ENCODE peak calls at places on chromosomes 5 and 9, in nine cellular contexts. M is heart left ventricle, Q is lower leg skin, Z is dorsolateral prefrontal cortex, G is MCF 10A, H is osteocyte, T is fibroblast of mammary gland, F is pancreas, O is nephron progenitor cell. R is an unnamed sample.

GRCh38 chr9:75918154-75918553 is 27.7 kb downstream of the PCSK5 start:
- DNase-seq in H (no peak), M (no peak), T (no peak), Q (no peak), G (peak), F (no peak), O (no peak), Z (no peak), R (peak)

GRCh38 chr5:16937023-16937379 is 913 bp upstream of the MYO10 start:
- DNase-seq in Q (peak), F (peak), O (no peak), M (no peak), Z (no peak), T (no peak), G (peak), H (no peak), R (peak)

GRCh38 chr9:121281614-121282291 is 13.8 kb downstream of the GSN start:
- DNase-seq in Z (peak), H (no peak), F (peak), M (peak), T (peak), Q (peak), G (peak), O (no peak), R (peak)

GRCh38 chr9:34496149-34496712 is 26.6 kb downstream of the ENHO start:
- DNase-seq in H (no peak), Z (no peak), O (no peak), G (peak), Q (no peak), M (no peak), T (peak), F (no peak), R (no peak)

GRCh38 chr9:127049044-127049443 is 73.4 kb downstream of the ANGPTL2 start:
- DNase-seq in G (peak), H (peak), F (no peak), T (peak), O (no peak), Q (peak), Z (no peak), M (peak), R (peak)

GRCh38 chr5:151038801-151039238 is 18.4 kb downstream of the GPX3 start:
- DNase-seq in H (no peak), F (no peak), Z (no peak), O (no peak), T (peak), M (no peak), Q (no peak), G (peak), R (no peak)

GRCh38 chr5:123147128-123147527 is 58.1 kb downstream of the PRDM6 start:
- DNase-seq in Z (no peak), M (no peak), F (no peak), H (no peak), Q (no peak), G (no peak), T (no peak), O (no peak), R (no peak)

GRCh38 chr5:140141241-140141640 is 15.5 kb downstream of the IGIP start:
- DNase-seq in F (no peak), M (no peak), O (no peak), Q (peak), Z (no peak), T (peak), H (peak), G (peak), R (no peak)

GRCh38 chr9:136093995-136094881 is 851 bp downstream of the NACC2 start:
- DNase-seq in Z (no peak), M (peak), O (peak), Q (no peak), T (peak), H (no peak), G (peak), F (peak), R (peak)

GRCh38 chr9:3756071-3756470 is 230.3 kb upstream of the RFX3 start:
- DNase-seq in O (no peak), T (no peak), H (no peak), G (no peak), Z (no peak), Q (no peak), M (no peak), F (no peak), R (no peak)

GRCh38 chr9:111902396-111903147 is 6.0 kb downstream of the UGCG start:
- DNase-seq in M (no peak), F (no peak), O (no peak), Q (no peak), T (peak), G (no peak), H (no peak), Z (no peak), R (no peak)

GRCh38 chr9:12185856-12186255 is 507.3 kb upstream of the TYRP1 start:
- DNase-seq in G (peak), F (no peak), Z (no peak), H (no peak), O (no peak), M (no peak), T (peak), Q (no peak), R (no peak)

GRCh38 chr9:86687788-86688187 is 259.5 kb downstream of the GAS1 start:
- DNase-seq in H (no peak), Q (no peak), M (no peak), T (no peak), F (no peak), G (no peak), O (no peak), Z (no peak), R (no peak)

GRCh38 chr5:110161162-110161561 is 471.4 kb downstream of the MAN2A1 start:
- DNase-seq in Q (no peak), M (no peak), F (no peak), G (peak), T (peak), H (no peak), Z (no peak), O (no peak), R (no peak)

GRCh38 chr9:127892831-127893230 is 6.6 kb downstream of the ST6GALNAC6 start:
- DNase-seq in Q (no peak), F (no peak), T (no peak), G (no peak), M (no peak), H (no peak), O (no peak), Z (no peak), R (no peak)

GRCh38 chr5:141681695-141682641 is at the start of gene ARAP3:
- DNase-seq in O (peak), T (peak), H (no peak), F (peak), Z (peak), Q (peak), G (peak), M (peak), R (peak)

GRCh38 chr5:104088876-104089778 is 526.5 kb upstream of the NUDT12 start:
- DNase-seq in Z (no peak), O (no peak), F (no peak), M (no peak), G (peak), T (no peak), H (no peak), Q (no peak), R (no peak)

GRCh38 chr5:139863361-139863760 is 67.8 kb downstream of the PSD2 start:
- DNase-seq in M (peak), F (no peak), Q (no peak), T (no peak), G (peak), Z (peak), H (no peak), O (no peak), R (no peak)

GRCh38 chr9:68505681-68506409 is 34.8 kb downstream of the TMEM252 start:
- DNase-seq in O (no peak), H (no peak), M (no peak), Q (no peak), Z (no peak), G (no peak), T (peak), F (no peak), R (no peak)

GRCh38 chr5:93721511-93721910 is 19.9 kb downstream of the POU5F2 start:
- DNase-seq in M (no peak), Q (no peak), O (no peak), G (no peak), T (no peak), H (no peak), Z (no peak), F (no peak), R (no peak)

GRCh38 chr5:39742916-39743315 is 318.1 kb upstream of the DAB2 start:
- DNase-seq in G (no peak), M (no peak), F (no peak), Z (no peak), O (no peak), T (peak), H (no peak), Q (no peak), R (no peak)

GRCh38 chr5:145660897-145661650 is 174.1 kb downstream of the PRELID2 start:
- DNase-seq in G (peak), Z (no peak), M (no peak), F (no peak), H (no peak), Q (no peak), T (peak), O (no peak), R (no peak)

GRCh38 chr5:78003914-78004313 is 227.8 kb upstream of the TBCA start:
- DNase-seq in Z (no peak), M (no peak), T (peak), O (peak), F (no peak), G (no peak), H (no peak), Q (no peak), R (no peak)

GRCh38 chr5:154513669-154514084 is 35.6 kb upstream of the HAND1 start:
- DNase-seq in H (no peak), T (peak), Q (no peak), G (peak), F (no peak), Z (no peak), O (no peak), M (no peak), R (no peak)

GRCh38 chr9:134871941-134872340 is 8.7 kb upstream of the FCN2 start:
- DNase-seq in G (no peak), H (no peak), O (no peak), Q (no peak), M (peak), Z (no peak), F (no peak), T (no peak), R (no peak)

GRCh38 chr5:79771387-79771786 is 81.8 kb downstream of the CMYA5 start:
- DNase-seq in T (peak), F (no peak), H (no peak), Z (no peak), M (no peak), O (no peak), Q (no peak), G (no peak), R (no peak)

GRCh38 chr9:2622361-2623045 is 916 bp downstream of the VLDLR start:
- DNase-seq in Q (no peak), Z (peak), T (no peak), G (no peak), O (peak), F (peak), M (peak), H (peak), R (peak)

GRCh38 chr5:90606539-90606938 is 47.9 kb downstream of the ADGRV1 start:
- DNase-seq in T (peak), O (no peak), H (no peak), Z (no peak), F (no peak), M (no peak), G (peak), Q (no peak), R (peak)

GRCh38 chr5:1174122-1174936 is 27.1 kb upstream of the SLC6A19 start:
- DNase-seq in F (peak), G (peak), H (no peak), Q (no peak), M (peak), Z (peak), O (peak), T (peak), R (peak)

GRCh38 chr9:106886111-106887046 is 23.4 kb downstream of the ZNF462 start:
- DNase-seq in T (peak), G (peak), H (no peak), F (no peak), M (no peak), Z (no peak), O (no peak), Q (no peak), R (no peak)

GRCh38 chr5:15420201-15420600 is 79.8 kb upstream of the FBXL7 start:
- DNase-seq in T (no peak), G (no peak), Q (peak), O (no peak), H (no peak), F (peak), M (no peak), Z (no peak), R (no peak)

DNA sequence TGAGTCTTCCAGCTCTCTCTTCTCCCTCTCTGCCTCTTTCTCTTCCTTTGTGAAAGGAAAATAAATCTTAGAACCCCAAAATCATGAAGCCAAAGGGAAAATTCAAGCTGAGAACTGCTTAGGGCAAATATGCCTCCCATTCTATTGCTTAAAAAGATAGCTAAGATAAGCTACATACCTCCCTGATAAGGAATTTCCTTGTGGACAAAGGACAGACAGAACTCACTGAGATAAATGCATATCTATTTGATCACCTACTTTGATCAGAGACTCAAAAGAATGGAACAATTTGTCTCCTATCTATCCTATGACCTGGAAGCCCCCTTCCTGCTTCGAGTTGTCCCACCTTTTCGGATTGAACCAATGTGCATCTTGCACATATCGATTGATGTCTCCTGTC is 220.6 kb upstream of the NMUR2 start:
- DNase-seq in Q (no peak), G (no peak), H (no peak), Z (no peak), M (no peak), T (no peak), O (no peak), F (no peak), R (no peak)
- TF ChIP-seq CTCF in Q (no peak), G (no peak), H (no peak), Z (no peak), M (no peak), T (no peak), O (no peak), F (no peak), R (no peak)

GRCh38 chr9:131981116-131981847 is 98.4 kb downstream of the MED27 start:
- DNase-seq in G (no peak), M (no peak), T (peak), Q (no peak), H (no peak), Z (no peak), F (no peak), O (peak), R (no peak)
- TF ChIP-seq CTCF in G (no peak), M (no peak), T (no peak), Q (no peak), H (no peak), Z (no peak), F (no peak), O (no peak), R (no peak)

GRCh38 chr5:9852686-9853085 is 222.5 kb upstream of the TAS2R1 start:
- DNase-seq in T (peak), Z (no peak), G (peak), H (no peak), O (no peak), M (no peak), F (no peak), Q (no peak), R (no peak)

GRCh38 chr5:9847631-9848030 is 217.5 kb upstream of the TAS2R1 start:
- DNase-seq in H (no peak), Q (no peak), G (no peak), T (no peak), O (no peak), M (no peak), F (no peak), Z (no peak), R (no peak)

GRCh38 chr5:9853309-9853708 is 223.2 kb upstream of the TAS2R1 start:
- DNase-seq in Z (no peak), M (no peak), F (no peak), G (no peak), T (no peak), Q (no peak), H (no peak), O (no peak), R (no peak)

GRCh38 chr5:9850456-9850855 is 220.3 kb upstream of the TAS2R1 start:
- DNase-seq in O (no peak), G (no peak), T (no peak), Q (no peak), F (no peak), H (no peak), Z (no peak), M (no peak), R (no peak)

DNA sequence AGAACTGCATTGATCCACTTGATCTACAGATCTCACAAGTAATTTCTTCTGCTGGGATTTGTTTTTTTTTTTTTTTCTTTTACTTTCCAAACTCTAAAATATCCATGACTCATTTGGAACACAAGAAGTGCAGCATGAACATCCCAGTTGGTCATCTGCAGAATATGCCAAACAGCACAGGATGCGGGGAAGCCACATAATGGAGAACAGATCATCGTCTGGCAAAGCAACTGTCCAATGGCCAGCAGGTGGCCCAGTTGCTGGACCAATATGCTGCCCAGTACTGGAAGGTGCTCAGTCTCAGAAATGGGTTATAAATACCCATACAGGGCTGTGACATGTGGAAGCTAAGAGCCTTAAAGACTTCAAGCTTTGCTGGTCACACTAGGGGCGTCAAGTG is 221.3 kb upstream of the TAS2R1 start:
- DNase-seq in Q (no peak), Z (peak), T (peak), G (peak), H (no peak), O (no peak), F (no peak), M (no peak), R (peak)
- TF ChIP-seq CTCF in Q (no peak), Z (no peak), T (peak), G (peak), H (peak), O (no peak), F (no peak), M (no peak), R (peak)

GRCh38 chr5:138533973-138534941 is 8.8 kb downstream of the ETF1 start:
- DNase-seq in M (no peak), Z (no peak), F (no peak), G (no peak), H (no peak), T (no peak), Q (no peak), O (no peak), R (no peak)

GRCh38 chr5:138538943-138539627 is 4.0 kb downstream of the ETF1 start:
- DNase-seq in G (no peak), M (no peak), Q (no peak), H (no peak), T (no peak), O (no peak), Z (no peak), F (no peak), R (no peak)

GRCh38 chr5:138539791-138540190 is 3.2 kb downstream of the ETF1 start:
- DNase-seq in Q (no peak), Z (no peak), T (no peak), M (no peak), F (no peak), H (no peak), O (no peak), G (no peak), R (no peak)

GRCh38 chr5:138536215-138536614 is 6.8 kb downstream of the ETF1 start:
- DNase-seq in O (no peak), Q (no peak), F (no peak), H (no peak), Z (no peak), T (no peak), G (no peak), M (no peak), R (no peak)

DNA sequence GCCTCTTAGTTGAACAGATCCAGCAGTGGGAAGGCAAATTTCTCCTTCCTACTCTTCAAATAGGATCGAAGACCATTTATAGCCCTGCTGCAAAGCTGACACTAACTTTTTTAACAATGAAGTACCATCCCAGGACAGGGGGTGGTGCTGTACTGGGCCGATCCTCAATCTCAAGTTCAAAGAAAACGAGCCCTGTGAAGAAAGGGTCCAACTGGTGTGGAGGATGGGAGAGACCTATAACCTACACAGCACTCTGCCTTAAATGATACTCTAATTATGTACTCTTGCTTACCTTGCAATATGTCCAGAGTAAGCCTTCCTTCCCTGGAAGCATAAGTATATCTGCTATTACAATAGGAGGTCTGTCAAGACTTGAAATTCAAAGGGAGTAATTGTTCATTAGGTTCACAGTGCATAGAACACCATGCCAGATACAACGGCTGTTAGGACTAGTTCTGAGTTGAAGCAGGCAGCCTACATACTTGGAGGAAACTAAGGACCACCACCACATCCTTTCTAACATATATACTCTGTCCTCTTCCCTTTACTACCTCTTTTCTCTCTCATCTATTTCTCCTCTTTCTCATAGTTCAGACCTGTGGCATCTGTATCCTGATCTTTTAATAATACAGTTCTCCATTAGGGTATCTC is 6.2 kb downstream of the ETF1 start:
- DNase-seq in Q (no peak), M (no peak), G (no peak), T (peak), O (no peak), H (no peak), F (no peak), Z (no peak), R (no peak)
- TF ChIP-seq CTCF in Q (no peak), M (no peak), G (peak), T (peak), O (no peak), H (peak), F (no peak), Z (no peak), R (peak)

DNA sequence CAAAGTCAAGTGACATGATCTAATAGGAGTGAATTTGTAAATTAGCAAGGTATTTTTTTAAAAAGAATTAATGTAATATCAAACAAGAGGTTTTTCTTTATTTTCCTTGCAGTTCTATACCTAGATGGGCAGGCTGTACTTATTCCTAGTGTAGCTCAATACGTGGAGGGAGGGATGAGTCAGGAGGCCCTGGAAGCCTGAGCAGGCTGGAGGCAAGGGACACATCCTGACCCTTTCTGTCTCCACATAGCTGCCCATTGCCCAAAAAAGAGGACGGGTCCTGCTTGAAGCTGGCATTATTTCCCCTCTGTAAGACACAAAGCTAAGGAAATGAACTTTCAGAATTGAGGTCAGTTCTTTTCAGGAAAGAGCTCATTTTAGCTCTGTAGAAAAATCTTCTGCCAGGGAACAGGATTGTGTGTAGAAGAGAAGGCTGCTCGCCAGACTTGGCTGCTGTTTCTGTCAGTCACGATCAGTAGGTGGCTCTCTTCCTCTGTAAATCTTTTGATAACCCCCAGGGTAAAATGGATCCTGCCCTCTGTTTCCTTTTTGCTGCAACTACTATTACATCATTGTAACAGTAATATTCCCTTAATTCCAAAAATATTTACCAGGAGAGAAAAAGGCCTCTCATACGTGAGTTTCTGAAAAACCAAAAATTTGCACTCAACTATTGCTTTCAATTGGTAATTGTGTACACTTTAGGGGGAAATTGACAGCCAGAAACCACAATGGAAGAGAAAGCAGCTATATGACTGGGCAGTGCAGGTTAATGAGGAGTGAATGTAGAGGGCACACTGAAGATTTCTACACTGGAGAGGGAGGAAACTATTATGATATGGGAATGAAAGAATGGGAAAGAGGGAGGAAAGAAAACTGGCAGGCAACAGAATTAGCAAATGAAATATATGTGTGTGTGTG is 12.3 kb upstream of the IFNW1 start:
- DNase-seq in T (peak), F (no peak), M (no peak), Z (no peak), Q (no peak), O (peak), G (peak), H (no peak), R (peak)
- TF ChIP-seq CTCF in T (peak), F (no peak), M (no peak), Z (no peak), Q (no peak), O (no peak), G (no peak), H (peak), R (no peak)

GRCh38 chr5:95583992-95584391 is 29.1 kb downstream of the ARSK start:
- DNase-seq in Q (no peak), T (no peak), G (no peak), F (no peak), O (no peak), H (no peak), Z (no peak), M (no peak), R (no peak)
- TF ChIP-seq CTCF in Q (no peak), T (no peak), G (no peak), F (no peak), O (no peak), H (no peak), Z (no peak), M (no peak), R (no peak)

R was measured in Calu3.